ENCODE peak calls at places on chromosomes 7 and 10, in eight cellular contexts. A, V, Z, G, N, X, E and P are unnamed samples.

GRCh38 chr10:121559321-121559720 is 38.9 kb downstream of the FGFR2 start:
- DNase-seq in A (no peak), V (no peak), Z (no peak), G (no peak), N (no peak), X (peak), E (no peak), P (peak)

GRCh38 chr7:102834999-102835398 is 77.8 kb upstream of the LRRC17 start:
- DNase-seq in A (no peak), V (no peak), Z (no peak), G (peak), N (no peak), X (no peak), E (peak), P (no peak)

GRCh38 chr10:63671317-63671937 is 150.2 kb downstream of the REEP3 start:
- DNase-seq in A (no peak), V (no peak), Z (no peak), G (no peak), N (peak), X (no peak), E (peak), P (peak)

GRCh38 chr10:91032614-91033248 is 111.8 kb upstream of the ANKRD1 start:
- DNase-seq in A (no peak), V (no peak), Z (no peak), G (no peak), N (peak), X (no peak), E (no peak), P (no peak)

GRCh38 chr7:55939514-55940123 is 12.1 kb upstream of the MRPS17 start:
- DNase-seq in A (no peak), V (no peak), Z (no peak), G (no peak), N (no peak), X (no peak), E (no peak), P (no peak)

GRCh38 chr10:58318346-58318745 is 16.5 kb upstream of the UBE2D1 start:
- DNase-seq in A (no peak), V (no peak), Z (no peak), G (no peak), N (no peak), X (no peak), E (no peak), P (no peak)

GRCh38 chr7:471866-472639 is 47.6 kb downstream of the PDGFA start:
- DNase-seq in A (peak), V (peak), Z (no peak), G (peak), N (no peak), X (peak), E (peak), P (no peak)

GRCh38 chr10:30625110-30625509 is 4.4 kb downstream of the LYZL2 start:
- DNase-seq in A (no peak), V (no peak), Z (no peak), G (no peak), N (no peak), X (no peak), E (no peak), P (no peak)

GRCh38 chr7:130995252-130996081 is 261.5 kb upstream of the KLF14 start:
- DNase-seq in A (no peak), V (no peak), Z (no peak), G (no peak), N (no peak), X (no peak), E (no peak), P (no peak)

GRCh38 chr10:101694056-101694673 is 805 bp downstream of the FBXW4 start:
- DNase-seq in A (peak), V (peak), Z (no peak), G (no peak), N (peak), X (peak), E (peak), P (peak)